ENCODE peak calls at places on chromosome 21, in six cellular contexts. K is AG04450, N is NB4, V is endothelial cell of umbilical vein, T is lower leg skin, D is ovary. U is an unnamed sample.

GRCh38 chr21:33541105-33541711 is 709 bp downstream of the GART start:
- DNase-seq in K (no peak), N (peak), V (no peak), T (no peak), D (peak), U (peak)

GRCh38 chr21:17128132-17128531 is 384.7 kb upstream of the CXADR start:
- DNase-seq in K (no peak), N (no peak), V (peak), T (no peak), D (peak), U (no peak)

GRCh38 chr21:34360488-34361241 is 3.1 kb upstream of the KCNE2 start:
- DNase-seq in K (no peak), N (no peak), V (no peak), T (no peak), D (no peak), U (peak)

GRCh38 chr21:27695246-27695645 is 728.4 kb upstream of the ADAMTS5 start:
- DNase-seq in K (no peak), N (no peak), V (no peak), T (no peak), D (no peak), U (no peak)

GRCh38 chr21:18228060-18228739 is 16.4 kb upstream of the CHODL start:
- DNase-seq in K (no peak), N (no peak), V (no peak), T (no peak), D (no peak), U (no peak)

GRCh38 chr21:15242906-15243305 is 178.1 kb upstream of the NRIP1 start:
- DNase-seq in K (no peak), N (no peak), V (no peak), T (no peak), D (no peak), U (no peak)

GRCh38 chr21:34609244-34609950 is 5.5 kb downstream of the RCAN1 start:
- DNase-seq in K (no peak), N (no peak), V (no peak), T (no peak), D (no peak), U (no peak)

GRCh38 chr21:26659181-26659580 is 86.1 kb upstream of the CYYR1 start:
- DNase-seq in K (no peak), N (peak), V (no peak), T (no peak), D (no peak), U (peak)

GRCh38 chr21:22791986-22792560 is 1793.9 kb downstream of the NCAM2 start:
- DNase-seq in K (peak), N (peak), V (peak), T (no peak), D (no peak), U (peak)

GRCh38 chr21:20108976-20109375 is 889.2 kb upstream of the NCAM2 start:
- DNase-seq in K (no peak), N (no peak), V (no peak), T (no peak), D (no peak), U (no peak)

GRCh38 chr21:33824156-33824941 is 91.3 kb downstream of the ATP5PO start:
- DNase-seq in K (no peak), N (no peak), V (no peak), T (no peak), D (peak), U (no peak)

GRCh38 chr21:34885636-34886553 is 163.2 kb downstream of the RUNX1 start:
- DNase-seq in K (no peak), N (no peak), V (peak), T (no peak), D (peak), U (no peak)

GRCh38 chr21:17387030-17387617 is 125.7 kb upstream of the CXADR start:
- DNase-seq in K (peak), N (peak), V (peak), T (peak), D (peak), U (peak)

GRCh38 chr21:18832950-18833349 is 429.4 kb upstream of the TMPRSS15 start:
- DNase-seq in K (no peak), N (no peak), V (peak), T (no peak), D (no peak), U (no peak)

GRCh38 chr21:34593423-34593822 is 21.5 kb downstream of the RCAN1 start:
- DNase-seq in K (no peak), N (no peak), V (no peak), T (no peak), D (no peak), U (no peak)

DNA sequence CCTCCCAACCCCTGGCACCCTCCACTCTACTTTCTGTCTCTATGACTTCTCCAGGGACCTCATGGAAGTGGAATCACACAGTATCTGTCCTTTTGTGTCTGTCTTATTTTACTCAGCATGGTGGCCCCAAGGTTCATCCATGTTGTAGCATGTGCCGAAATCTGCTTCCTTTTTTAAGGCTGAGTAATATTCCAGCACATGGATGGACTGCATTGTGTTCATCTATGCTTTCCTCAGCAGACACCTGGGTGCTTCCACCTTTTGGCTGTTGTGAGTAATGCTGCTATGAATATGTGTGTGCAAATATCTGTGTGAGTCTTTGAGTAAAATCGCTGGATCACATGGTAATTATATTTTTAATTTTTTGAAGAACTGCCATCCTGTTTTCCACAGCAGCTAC is 1.6 kb upstream of the PFKL start:
- DNase-seq in K (no peak), N (no peak), V (no peak), T (no peak), D (no peak), U (peak)
- TF ChIP-seq CTCF in K (peak), N (no peak), V (no peak), T (no peak), D (no peak), U (peak)

DNA sequence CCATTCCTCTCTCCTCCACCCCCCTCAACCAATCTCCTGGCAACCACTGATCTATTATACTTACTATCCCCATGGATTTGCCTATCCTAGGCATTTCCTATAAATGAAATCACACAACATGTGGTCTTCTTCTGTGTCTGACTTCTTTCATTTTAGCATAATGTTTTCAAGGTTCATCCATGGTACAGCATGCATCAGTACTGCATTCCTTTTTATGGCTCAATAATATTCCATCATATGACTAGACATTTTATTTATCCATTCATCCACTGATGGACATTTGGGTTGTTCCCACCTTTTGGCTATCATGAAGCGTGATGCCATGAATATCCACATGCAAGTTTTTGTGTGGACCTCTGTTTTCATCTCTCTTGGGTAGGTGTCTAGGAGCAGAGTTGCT is 104.5 kb downstream of the HLCS start:
- DNase-seq in K (no peak), N (no peak), V (no peak), T (no peak), D (no peak), U (no peak)
- H3K4me3 ChIP-seq in K (no peak), N (no peak), V (no peak), T (no peak), D (no peak), U (no peak)

DNA sequence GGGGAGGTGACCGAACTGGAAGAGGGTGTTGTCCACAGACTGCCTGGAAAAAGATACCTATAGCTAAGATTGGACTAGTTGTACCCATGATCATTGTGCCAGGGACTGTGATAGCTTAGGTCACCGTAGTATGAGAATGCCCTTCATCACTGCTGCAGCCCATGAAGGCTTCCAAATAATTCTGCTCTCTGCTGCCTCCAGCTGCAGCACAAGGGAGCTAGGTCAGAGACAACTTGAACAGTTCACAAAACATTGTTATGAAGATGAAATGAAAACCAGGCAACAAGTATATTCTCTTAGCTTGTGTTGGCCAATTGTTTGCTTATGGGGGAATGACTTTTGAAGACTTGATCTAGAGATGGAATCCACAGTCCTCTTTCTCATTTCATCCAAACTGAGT is 246.7 kb downstream of the MRPL39 start:
- DNase-seq in K (no peak), N (peak), V (no peak), T (no peak), D (no peak), U (no peak)
- TF ChIP-seq CTCF in K (peak), N (peak), V (no peak), T (no peak), D (no peak), U (peak)

GRCh38 chr21:45364464-45365185 is 40.3 kb upstream of the COL18A1 start:
- DNase-seq in K (peak), N (no peak), V (peak), T (no peak), D (no peak), U (no peak)
- H3K4me3 ChIP-seq in K (peak), N (no peak), V (no peak), T (no peak), D (no peak), U (no peak)

DNA sequence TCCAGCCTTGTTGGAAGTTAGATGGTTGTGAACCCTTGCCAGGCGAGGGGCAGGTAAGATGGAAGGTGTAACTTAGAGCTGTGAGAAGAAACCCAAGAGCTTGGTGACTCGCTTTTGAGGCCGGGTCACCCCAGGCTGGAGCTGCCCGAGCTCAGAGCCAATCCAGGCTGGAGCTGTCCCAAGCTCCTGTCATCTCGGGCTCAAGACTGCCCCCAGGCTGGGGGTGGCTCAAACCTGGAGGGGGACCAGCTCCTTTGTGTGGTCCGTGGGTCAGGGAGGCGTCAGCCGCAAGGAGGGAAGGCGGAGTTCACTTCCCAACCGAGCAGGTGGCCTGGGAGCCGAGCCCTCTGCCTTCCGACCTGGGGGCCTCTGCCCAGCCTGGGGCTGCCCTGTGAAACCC is 2.0 kb downstream of the HUNK start:
- DNase-seq in K (no peak), N (no peak), V (no peak), T (no peak), D (no peak), U (no peak)
- TF ChIP-seq CTCF in K (no peak), N (no peak), V (no peak), T (no peak), D (no peak), U (no peak)

DNA sequence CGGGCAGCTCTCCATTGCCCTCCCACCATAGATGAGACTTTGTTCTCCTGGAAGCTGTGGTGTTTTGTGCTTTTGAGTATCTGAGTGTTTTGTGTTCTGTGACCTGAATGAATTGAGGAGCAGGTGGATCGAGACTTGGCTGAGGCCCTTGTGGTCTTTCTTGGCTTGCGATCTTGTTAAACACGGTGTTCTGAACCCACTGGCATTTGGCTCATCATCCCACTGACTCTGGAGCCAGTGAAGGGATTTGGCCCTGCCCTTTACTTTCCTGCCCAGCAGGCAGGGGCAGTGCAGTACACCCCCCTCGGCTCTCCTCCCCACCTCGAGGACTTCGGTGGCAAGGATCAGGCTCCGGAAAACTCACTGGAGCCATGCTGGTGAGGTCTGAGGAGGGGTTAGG is 30.6 kb downstream of the PKNOX1 start:
- DNase-seq in K (no peak), N (no peak), V (no peak), T (no peak), D (no peak), U (no peak)
- H3K4me3 ChIP-seq in K (no peak), N (no peak), V (no peak), T (no peak), D (no peak), U (no peak)

GRCh38 chr21:38619865-38620513 is 121.7 kb upstream of the ERG start:
- DNase-seq in K (no peak), N (peak), V (no peak), T (peak), D (peak), U (no peak)

GRCh38 chr21:38623552-38623951 is 125.3 kb upstream of the ERG start:
- DNase-seq in K (no peak), N (no peak), V (no peak), T (no peak), D (no peak), U (no peak)

GRCh38 chr21:38622081-38622826 is 124.0 kb upstream of the ERG start:
- DNase-seq in K (no peak), N (no peak), V (no peak), T (no peak), D (no peak), U (no peak)

GRCh38 chr21:38622827-38623209 is 124.5 kb upstream of the ERG start:
- DNase-seq in K (no peak), N (no peak), V (no peak), T (no peak), D (no peak), U (no peak)

DNA sequence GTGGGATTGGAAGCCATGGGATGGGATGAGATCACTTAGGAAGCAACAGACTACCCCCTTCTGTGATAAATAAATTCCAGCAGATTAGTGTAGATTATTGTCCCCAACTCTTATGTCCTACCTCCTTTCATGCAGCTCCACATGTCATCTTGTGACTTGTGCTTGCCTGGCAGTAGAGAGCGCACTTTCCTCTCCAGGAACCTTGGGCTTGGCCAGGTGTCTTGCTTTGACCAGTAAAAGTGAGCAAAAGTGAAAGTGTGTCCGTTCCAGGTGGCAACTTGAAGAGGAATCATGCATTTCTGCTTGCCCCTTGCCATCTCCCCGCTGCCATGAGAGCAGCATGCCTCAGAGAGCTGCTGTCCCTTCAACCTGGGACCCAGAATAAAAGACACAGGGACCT is 122.9 kb upstream of the ERG start:
- DNase-seq in K (no peak), N (no peak), V (no peak), T (no peak), D (no peak), U (peak)
- TF ChIP-seq CTCF in K (no peak), N (no peak), V (no peak), T (no peak), D (no peak), U (no peak)

DNA sequence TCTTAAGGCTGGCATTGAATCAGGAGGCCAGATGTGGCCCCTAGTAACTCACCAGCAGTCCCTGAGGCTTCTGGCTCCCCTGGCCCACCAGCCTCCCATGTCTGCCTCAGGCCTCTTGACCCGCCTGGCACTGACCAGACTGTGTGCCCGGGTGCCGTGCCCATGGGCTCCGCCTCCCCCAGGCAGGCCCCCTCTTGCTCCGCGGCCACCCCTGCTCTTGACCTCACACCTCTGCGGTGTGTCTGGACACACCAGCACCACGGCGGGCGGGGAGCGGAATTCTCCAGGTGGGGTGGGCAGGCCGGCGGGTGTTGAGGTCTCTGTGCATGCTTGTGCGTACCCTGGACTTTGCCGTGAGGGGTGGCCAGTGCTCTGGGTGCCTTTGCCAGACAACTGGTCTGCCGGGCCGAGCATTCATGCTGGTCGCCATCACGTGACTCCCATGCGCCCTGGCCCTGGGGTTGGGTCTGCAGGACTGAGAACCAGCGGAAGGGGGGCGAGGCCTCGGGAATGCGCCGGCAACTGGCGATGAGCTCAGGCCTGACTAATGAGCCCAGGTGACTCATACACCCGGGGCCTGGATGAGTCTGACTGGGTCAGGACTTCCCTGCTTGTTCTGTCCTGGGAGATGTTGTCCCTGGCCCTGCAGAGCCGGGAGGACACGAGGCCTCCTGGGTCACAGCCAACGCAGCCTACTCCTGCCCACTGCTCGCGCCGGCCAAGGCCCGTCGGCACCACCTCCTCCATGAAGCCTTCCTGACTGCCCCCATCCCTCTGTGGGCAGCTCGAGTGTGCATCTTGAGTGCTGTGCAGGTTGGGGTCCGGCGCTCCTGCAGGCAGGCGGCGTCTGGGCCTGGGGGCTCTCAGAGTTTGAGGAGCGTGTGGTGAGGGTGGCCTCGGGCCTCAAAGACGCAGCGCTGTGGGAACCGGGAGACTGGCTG is 22.6 kb downstream of the COL18A1 start:
- DNase-seq in K (peak), N (no peak), V (peak), T (no peak), D (peak), U (no peak)
- H3K4me3 ChIP-seq in K (no peak), N (no peak), V (no peak), T (no peak), D (no peak), U (no peak)

GRCh38 chr21:36190736-36191135 is 34.1 kb downstream of the DOP1B start:
- DNase-seq in K (no peak), N (no peak), V (no peak), T (no peak), D (no peak), U (no peak)

GRCh38 chr21:36186506-36187399 is 30.1 kb downstream of the DOP1B start:
- DNase-seq in K (no peak), N (peak), V (no peak), T (no peak), D (no peak), U (no peak)

GRCh38 chr21:36185498-36185897 is 28.9 kb downstream of the DOP1B start:
- DNase-seq in K (no peak), N (no peak), V (no peak), T (no peak), D (no peak), U (no peak)

GRCh38 chr21:36188937-36189336 is 32.3 kb downstream of the DOP1B start:
- DNase-seq in K (no peak), N (no peak), V (no peak), T (no peak), D (no peak), U (no peak)

GRCh38 chr21:36188081-36188681 is 31.6 kb downstream of the DOP1B start:
- DNase-seq in K (no peak), N (no peak), V (peak), T (peak), D (no peak), U (no peak)
- TF ChIP-seq CTCF in K (no peak), N (no peak), V (no peak), T (no peak), D (no peak), U (no peak)

GRCh38 chr21:41119901-41120300 is 48.1 kb upstream of the BACE2 start:
- DNase-seq in K (no peak), N (no peak), V (no peak), T (no peak), D (no peak), U (no peak)
- H3K4me3 ChIP-seq in K (no peak), N (no peak), V (no peak), T (no peak), D (no peak), U (no peak)

U was measured in GM12865.